ENCODE peak calls at places on chromosome 20, in four cellular contexts. One of them, this sample, is unnamed.

GRCh38 chr20:32970115-32970972 is 33.9 kb downstream of the SUN5 start:
- DNase-seq in fibroblast of mammary gland: no peak
- DNase-seq in D721Med: no peak
- DNase-seq in lower lobe of right lung: no peak
- DNase-seq in this sample: no peak

GRCh38 chr20:46402236-46402886 is 4.1 kb downstream of the ELMO2 start:
- DNase-seq in lower lobe of right lung: no peak
- DNase-seq in fibroblast of mammary gland: peak; percentile 53
- DNase-seq in D721Med: no peak
- DNase-seq in this sample: no peak

GRCh38 chr20:40189621-40190020 is 499.4 kb downstream of the MAFB start:
- DNase-seq in fibroblast of mammary gland: peak; percentile 27
- DNase-seq in lower lobe of right lung: no peak
- DNase-seq in D721Med: no peak
- DNase-seq in this sample: no peak

GRCh38 chr20:19758888-19759331 is 852 bp downstream of the RIN2 start:
- DNase-seq in lower lobe of right lung: peak; percentile 86
- DNase-seq in D721Med: no peak
- DNase-seq in fibroblast of mammary gland: peak; percentile 52
- DNase-seq in this sample: peak; percentile 61

GRCh38 chr20:62318411-62319345 is 15.9 kb downstream of the ADRM1 start:
- DNase-seq in fibroblast of mammary gland: no peak
- DNase-seq in D721Med: no peak
- DNase-seq in lower lobe of right lung: no peak
- DNase-seq in this sample: no peak

GRCh38 chr20:9241721-9242427 is 173.0 kb downstream of the PLCB4 start:
- DNase-seq in lower lobe of right lung: no peak
- DNase-seq in D721Med: no peak
- DNase-seq in fibroblast of mammary gland: peak; percentile 77
- DNase-seq in this sample: no peak

GRCh38 chr20:43959079-43959919 is 44.6 kb downstream of the TOX2 start:
- DNase-seq in lower lobe of right lung: no peak
- DNase-seq in fibroblast of mammary gland: peak; percentile 64
- DNase-seq in D721Med: no peak
- DNase-seq in this sample: no peak

GRCh38 chr20:60206259-60206658 is 248.0 kb downstream of the CDH26 start:
- DNase-seq in D721Med: no peak
- DNase-seq in lower lobe of right lung: no peak
- DNase-seq in fibroblast of mammary gland: peak; percentile 57
- DNase-seq in this sample: no peak

GRCh38 chr20:35731862-35732643 is 10.0 kb downstream of the RBM39 start:
- DNase-seq in fibroblast of mammary gland: no peak
- DNase-seq in D721Med: no peak
- DNase-seq in lower lobe of right lung: no peak
- DNase-seq in this sample: no peak

GRCh38 chr20:1334761-1335160 is 5.8 kb upstream of the SDCBP2 start:
- DNase-seq in lower lobe of right lung: no peak
- DNase-seq in fibroblast of mammary gland: no peak
- DNase-seq in D721Med: no peak
- DNase-seq in this sample: no peak

GRCh38 chr20:19095762-19096161 is 116.7 kb upstream of the SLC24A3 start:
- DNase-seq in fibroblast of mammary gland: no peak
- DNase-seq in D721Med: no peak
- DNase-seq in lower lobe of right lung: no peak
- DNase-seq in this sample: no peak

GRCh38 chr20:18705490-18705889 is 108.1 kb upstream of the SCP2D1 start:
- DNase-seq in D721Med: no peak
- DNase-seq in lower lobe of right lung: no peak
- DNase-seq in fibroblast of mammary gland: peak; percentile 93
- DNase-seq in this sample: no peak

GRCh38 chr20:50415516-50416268 is 94.5 kb upstream of the PTPN1 start:
- DNase-seq in lower lobe of right lung: peak; percentile 98
- DNase-seq in fibroblast of mammary gland: peak; percentile 98
- DNase-seq in D721Med: no peak
- DNase-seq in this sample: no peak

GRCh38 chr20:4637081-4637797 is 84.5 kb upstream of the PRND start:
- DNase-seq in fibroblast of mammary gland: peak; percentile 36
- DNase-seq in D721Med: peak; percentile 31
- DNase-seq in lower lobe of right lung: no peak
- DNase-seq in this sample: no peak

GRCh38 chr20:60715172-60715571 is 536.9 kb upstream of the CDH4 start:
- DNase-seq in lower lobe of right lung: no peak
- DNase-seq in D721Med: no peak
- DNase-seq in fibroblast of mammary gland: no peak
- DNase-seq in this sample: no peak

GRCh38 chr20:18101125-18101820 is 36.4 kb upstream of the KAT14 start:
- DNase-seq in D721Med: no peak
- DNase-seq in lower lobe of right lung: no peak
- DNase-seq in fibroblast of mammary gland: no peak
- DNase-seq in this sample: no peak

GRCh38 chr20:37254114-37254878 is 7.3 kb downstream of the GHRH start:
- DNase-seq in lower lobe of right lung: no peak
- DNase-seq in D721Med: no peak
- DNase-seq in fibroblast of mammary gland: no peak
- DNase-seq in this sample: no peak

GRCh38 chr20:34364013-34364382 is 925 bp downstream of the ITCH start:
- DNase-seq in D721Med: no peak
- DNase-seq in fibroblast of mammary gland: peak; percentile 56
- DNase-seq in lower lobe of right lung: no peak
- DNase-seq in this sample: no peak

GRCh38 chr20:31710423-31711250 is 12.0 kb downstream of the BCL2L1 start:
- DNase-seq in lower lobe of right lung: peak; percentile 69
- DNase-seq in fibroblast of mammary gland: no peak
- DNase-seq in D721Med: no peak
- DNase-seq in this sample: no peak

GRCh38 chr20:38501858-38502431 is 29.3 kb downstream of the RALGAPB start:
- DNase-seq in fibroblast of mammary gland: no peak
- DNase-seq in lower lobe of right lung: no peak
- DNase-seq in D721Med: no peak
- DNase-seq in this sample: no peak

GRCh38 chr20:37475258-37475657 is 45.8 kb upstream of the NNAT start:
- DNase-seq in lower lobe of right lung: no peak
- DNase-seq in D721Med: no peak
- DNase-seq in fibroblast of mammary gland: no peak
- DNase-seq in this sample: no peak

GRCh38 chr20:25274891-25275812 is 27.3 kb downstream of the PYGB start:
- DNase-seq in lower lobe of right lung: peak; percentile 34
- DNase-seq in fibroblast of mammary gland: no peak
- DNase-seq in D721Med: no peak
- DNase-seq in this sample: peak; percentile 20
- TF ChIP-seq CTCF in lower lobe of right lung: no peak
- TF ChIP-seq CTCF in fibroblast of mammary gland: no peak
- TF ChIP-seq CTCF in D721Med: no peak
- TF ChIP-seq CTCF in this sample: no peak

DNA sequence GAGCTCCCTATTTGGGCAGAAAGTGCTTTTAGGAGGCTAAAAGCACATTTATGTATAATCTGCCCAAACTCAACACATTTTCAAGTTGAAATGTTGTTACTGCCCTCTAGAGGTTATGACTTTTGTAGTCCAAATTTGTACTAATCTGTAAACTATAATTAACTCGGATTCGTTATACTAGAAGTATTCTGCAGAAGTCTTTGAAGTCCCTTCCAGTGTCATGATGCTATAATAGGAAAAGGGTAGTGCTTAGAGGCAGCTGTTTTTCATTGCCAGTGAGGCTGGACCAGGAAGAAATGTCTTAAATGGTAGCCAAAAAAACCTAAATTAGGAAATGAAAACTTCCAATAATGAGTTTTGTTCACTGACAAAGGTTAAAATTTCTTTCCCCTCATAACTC is 44.8 kb upstream of the EMILIN3 start:
- DNase-seq in D721Med: no peak
- DNase-seq in fibroblast of mammary gland: peak; percentile 67
- DNase-seq in lower lobe of right lung: no peak
- DNase-seq in this sample: no peak
- TF ChIP-seq CTCF in D721Med: no peak
- TF ChIP-seq CTCF in fibroblast of mammary gland: peak; percentile 46
- TF ChIP-seq CTCF in lower lobe of right lung: peak; percentile 33
- TF ChIP-seq CTCF in this sample: no peak

GRCh38 chr20:24303393-24303792 is 166.0 kb upstream of the SYNDIG1 start:
- DNase-seq in D721Med: no peak
- DNase-seq in lower lobe of right lung: no peak
- DNase-seq in fibroblast of mammary gland: peak; percentile 2
- DNase-seq in this sample: no peak
- TF ChIP-seq CTCF in D721Med: peak; percentile 17
- TF ChIP-seq CTCF in lower lobe of right lung: no peak
- TF ChIP-seq CTCF in fibroblast of mammary gland: no peak
- TF ChIP-seq CTCF in this sample: no peak

GRCh38 chr20:2871555-2872303 is 1.6 kb upstream of the PTPRA start:
- DNase-seq in fibroblast of mammary gland: no peak
- DNase-seq in D721Med: no peak
- DNase-seq in lower lobe of right lung: no peak
- DNase-seq in this sample: no peak

GRCh38 chr20:2873747-2874041 is 413 bp downstream of the PTPRA start:
- DNase-seq in fibroblast of mammary gland: peak; percentile 32
- DNase-seq in lower lobe of right lung: peak; percentile 66
- DNase-seq in D721Med: no peak
- DNase-seq in this sample: no peak

GRCh38 chr20:2871111-2871465 is 2.2 kb upstream of the PTPRA start:
- DNase-seq in D721Med: no peak
- DNase-seq in fibroblast of mammary gland: peak; percentile 62
- DNase-seq in lower lobe of right lung: no peak
- DNase-seq in this sample: no peak

GRCh38 chr20:2873010-2873746 is at the start of gene PTPRA:
- DNase-seq in D721Med: peak; percentile 35
- DNase-seq in lower lobe of right lung: peak; percentile 96
- DNase-seq in fibroblast of mammary gland: peak; percentile 90
- DNase-seq in this sample: peak; percentile 90

DNA sequence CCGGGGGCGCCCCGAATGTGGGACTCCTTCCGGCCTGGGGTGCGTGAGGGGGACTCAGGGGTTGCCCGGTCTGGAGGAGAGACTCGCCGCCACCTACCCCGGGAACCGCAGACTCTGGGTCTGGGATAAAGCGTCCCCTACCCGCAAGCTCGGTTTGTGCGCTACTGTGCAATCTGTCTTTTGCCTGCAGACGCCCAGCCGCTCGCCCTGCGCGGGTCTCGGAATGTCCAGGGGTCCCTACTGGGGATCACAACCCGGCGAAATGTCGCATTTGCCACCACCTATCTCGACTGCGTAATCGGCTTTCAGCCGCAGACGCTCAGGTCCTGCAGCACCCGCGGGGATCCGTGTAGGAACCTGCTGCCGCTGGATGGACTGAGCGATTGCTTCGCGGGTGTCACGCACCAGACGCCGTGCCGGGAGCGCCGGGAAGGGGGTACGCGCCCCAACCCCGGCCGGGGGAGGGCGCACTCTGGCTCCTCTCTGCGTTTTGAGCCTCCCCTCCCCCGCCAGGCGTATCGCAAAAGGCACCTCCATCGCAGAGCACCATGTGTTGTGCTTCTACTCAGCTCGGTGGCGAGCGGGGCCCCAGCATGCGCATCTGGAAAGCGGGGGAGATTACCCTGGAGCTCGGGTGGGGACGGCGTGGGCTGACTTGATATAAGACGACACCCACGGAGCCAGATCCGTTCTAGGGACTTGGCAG is 824 bp upstream of the PTPRA start:
- DNase-seq in fibroblast of mammary gland: peak; percentile 54
- DNase-seq in lower lobe of right lung: peak; percentile 79
- DNase-seq in D721Med: no peak
- DNase-seq in this sample: no peak
- TF ChIP-seq CTCF in fibroblast of mammary gland: peak; percentile 10
- TF ChIP-seq CTCF in lower lobe of right lung: peak; percentile 28
- TF ChIP-seq CTCF in D721Med: no peak
- TF ChIP-seq CTCF in this sample: peak; percentile 37

DNA sequence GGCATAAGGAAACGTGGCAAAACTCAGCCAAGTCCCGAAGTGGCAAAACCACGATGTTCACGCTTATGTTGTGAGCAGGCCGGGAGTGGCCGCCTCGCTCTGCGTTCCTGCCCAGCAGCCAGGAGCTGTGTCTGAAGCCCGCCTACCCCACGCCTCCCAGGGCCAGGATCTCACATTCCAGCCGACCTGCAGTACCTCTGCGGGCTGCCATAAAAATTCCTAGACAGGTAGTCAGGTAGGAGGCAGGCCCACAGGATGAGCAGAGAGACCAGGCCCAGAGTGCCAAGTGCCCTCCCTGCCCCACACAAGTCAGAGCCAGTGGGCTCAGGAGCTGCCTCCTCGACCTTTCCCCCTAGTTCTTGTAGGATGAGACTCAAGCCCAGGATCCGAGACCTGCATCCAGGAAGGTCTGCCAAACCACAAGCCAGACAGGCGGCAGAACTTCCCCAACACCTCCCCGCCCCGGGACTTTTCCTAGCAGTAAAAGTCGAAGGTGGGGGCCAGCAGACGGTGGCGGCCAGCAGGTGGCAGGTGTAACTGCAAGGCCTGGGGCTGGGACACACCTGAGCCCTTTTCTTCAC is 16.7 kb downstream of the PMEPA1 start:
- DNase-seq in D721Med: no peak
- DNase-seq in lower lobe of right lung: peak; percentile 68
- DNase-seq in fibroblast of mammary gland: no peak
- DNase-seq in this sample: no peak
- TF ChIP-seq CTCF in D721Med: no peak
- TF ChIP-seq CTCF in lower lobe of right lung: peak; percentile 38
- TF ChIP-seq CTCF in fibroblast of mammary gland: no peak
- TF ChIP-seq CTCF in this sample: no peak

GRCh38 chr20:14672066-14672465 is 334.7 kb upstream of the FLRT3 start:
- DNase-seq in D721Med: no peak
- DNase-seq in fibroblast of mammary gland: peak; percentile 0
- DNase-seq in lower lobe of right lung: no peak
- DNase-seq in this sample: no peak
- TF ChIP-seq CTCF in D721Med: no peak
- TF ChIP-seq CTCF in fibroblast of mammary gland: no peak
- TF ChIP-seq CTCF in lower lobe of right lung: no peak
- TF ChIP-seq CTCF in this sample: no peak

This sample was measured in CD14-positive monocyte.